ENCODE peak calls at places on chromosomes 7 and 10, in nine cellular contexts. F is HL-60; O is neuronal stem cell; Y is activated gamma-delta T cell treated with Interleukin-2 at 50 U/mL for 16 hours; Q is posterior cingulate gyrus; M is naive thymus-derived CD8-positive, alpha-beta T cell; Z is nephron progenitor cell; E is stimulated activated CD4-positive, alpha-beta T cell treated with anti-CD3 and anti-CD28 coated beads, Interleukin-4, amount 100 ng/mL, for 1 hour; B is mesendoderm. C is an unnamed sample.

GRCh38 chr7:6637544-6638229 is 569 bp downstream of the ZNF316 start:
- DNase-seq in F (no peak), O (no peak), Y (peak), Q (no peak), M (peak), Z (peak), E (peak), B (peak), C (peak)

GRCh38 chr7:39527951-39528350 is 38.3 kb upstream of the YAE1 start:
- DNase-seq in F (no peak), O (no peak), Y (no peak), Q (no peak), M (no peak), Z (no peak), E (no peak), B (no peak), C (no peak)

GRCh38 chr10:92886334-92886961 is 38.1 kb downstream of the EXOC6 start:
- DNase-seq in F (no peak), O (no peak), Y (no peak), Q (no peak), M (no peak), Z (no peak), E (no peak), B (peak), C (no peak)

GRCh38 chr10:80090120-80090519 is 11.7 kb downstream of the TMEM254 start:
- DNase-seq in F (no peak), O (no peak), Y (no peak), Q (no peak), M (no peak), Z (no peak), E (no peak), B (no peak), C (no peak)

GRCh38 chr10:8998751-8999150 is 944.3 kb downstream of the GATA3 start:
- DNase-seq in F (no peak), O (no peak), Y (no peak), Q (no peak), M (no peak), Z (no peak), E (no peak), B (no peak), C (no peak)

GRCh38 chr7:137879357-137880158 is 32.8 kb upstream of the DGKI start:
- DNase-seq in F (no peak), O (no peak), Y (no peak), Q (no peak), M (no peak), Z (peak), E (no peak), B (peak), C (no peak)

GRCh38 chr7:952548-953441 is 1.7 kb downstream of the ADAP1 start:
- DNase-seq in F (no peak), O (no peak), Y (no peak), Q (no peak), M (no peak), Z (no peak), E (no peak), B (no peak), C (no peak)

GRCh38 chr10:88342733-88343310 is 240.3 kb downstream of the RNLS start:
- DNase-seq in F (no peak), O (no peak), Y (no peak), Q (no peak), M (no peak), Z (no peak), E (no peak), B (no peak), C (no peak)

GRCh38 chr10:92970301-92971070 is 90.1 kb upstream of the CYP26C1 start:
- DNase-seq in F (no peak), O (no peak), Y (no peak), Q (no peak), M (no peak), Z (no peak), E (no peak), B (no peak), C (no peak)

GRCh38 chr7:157495594-157495993 is 158.8 kb downstream of the DNAJB6 start:
- DNase-seq in F (no peak), O (no peak), Y (no peak), Q (no peak), M (no peak), Z (no peak), E (peak), B (no peak), C (no peak)

GRCh38 chr7:111098011-111098925 is 7.3 kb downstream of the LRRN3 start:
- DNase-seq in F (no peak), O (no peak), Y (peak), Q (peak), M (peak), Z (peak), E (peak), B (peak), C (no peak)

GRCh38 chr10:80411267-80411668 is 2.9 kb downstream of the PRXL2A start:
- DNase-seq in F (no peak), O (no peak), Y (no peak), Q (no peak), M (no peak), Z (no peak), E (no peak), B (no peak), C (no peak)

GRCh38 chr10:88754272-88754671 is 5.5 kb upstream of the LIPN start:
- DNase-seq in F (no peak), O (no peak), Y (no peak), Q (no peak), M (no peak), Z (no peak), E (no peak), B (no peak), C (no peak)

GRCh38 chr10:86958109-86958830 is at the start of gene SNCG:
- DNase-seq in F (no peak), O (no peak), Y (no peak), Q (peak), M (no peak), Z (peak), E (no peak), B (no peak), C (no peak)

GRCh38 chr7:43537765-43538403 is 45.0 kb upstream of the STK17A start:
- DNase-seq in F (no peak), O (no peak), Y (no peak), Q (no peak), M (no peak), Z (no peak), E (no peak), B (peak), C (no peak)

GRCh38 chr7:2019693-2020511 is 212.8 kb downstream of the MAD1L1 start:
- DNase-seq in F (peak), O (no peak), Y (peak), Q (no peak), M (peak), Z (no peak), E (peak), B (peak), C (peak)

GRCh38 chr7:75639071-75639892 is 99.5 kb downstream of the HIP1 start:
- DNase-seq in F (peak), O (peak), Y (peak), Q (peak), M (peak), Z (peak), E (peak), B (peak), C (peak)